ENCODE peak calls at places on chromosomes 11 and 22, in five cellular contexts. One of them, this sample, is unnamed.
A peak's percentile ranks its signal among the peaks of the same experiment; 100 is the strongest.

GRCh38 chr11:82765466-82766034 is 31.9 kb upstream of the FAM181B start:
- DNase-seq in H9: no peak
- DNase-seq in nucleus accumbens: no peak
- DNase-seq in A549: no peak
- DNase-seq in stimulated activated naive CD8-positive, alpha-beta T cell treated with anti-CD3 and anti-CD28 coated beads, Interleukin-15, amount 100 ng/mL, for 72 hours: no peak
- DNase-seq in this sample: no peak

GRCh38 chr11:15839061-15839460 is 517.3 kb downstream of the SOX6 start:
- DNase-seq in H9: no peak
- DNase-seq in nucleus accumbens: no peak
- DNase-seq in A549: no peak
- DNase-seq in stimulated activated naive CD8-positive, alpha-beta T cell treated with anti-CD3 and anti-CD28 coated beads, Interleukin-15, amount 100 ng/mL, for 72 hours: no peak
- DNase-seq in this sample: no peak

GRCh38 chr22:36505998-36506635 is 723 bp downstream of the FOXRED2 start:
- DNase-seq in H9: peak; percentile 33
- DNase-seq in nucleus accumbens: no peak
- DNase-seq in A549: no peak
- DNase-seq in stimulated activated naive CD8-positive, alpha-beta T cell treated with anti-CD3 and anti-CD28 coated beads, Interleukin-15, amount 100 ng/mL, for 72 hours: no peak
- DNase-seq in this sample: no peak

GRCh38 chr22:23125512-23126103 is 16.2 kb downstream of the RSPH14 start:
- DNase-seq in H9: no peak
- DNase-seq in nucleus accumbens: no peak
- DNase-seq in A549: no peak
- DNase-seq in stimulated activated naive CD8-positive, alpha-beta T cell treated with anti-CD3 and anti-CD28 coated beads, Interleukin-15, amount 100 ng/mL, for 72 hours: no peak
- DNase-seq in this sample: no peak

GRCh38 chr11:126782810-126783209 is 217.8 kb downstream of the KIRREL3 start:
- DNase-seq in H9: no peak
- DNase-seq in nucleus accumbens: no peak
- DNase-seq in A549: no peak
- DNase-seq in stimulated activated naive CD8-positive, alpha-beta T cell treated with anti-CD3 and anti-CD28 coated beads, Interleukin-15, amount 100 ng/mL, for 72 hours: no peak
- DNase-seq in this sample: no peak

GRCh38 chr11:13717331-13717730 is 48.9 kb downstream of the FAR1 start:
- DNase-seq in H9: no peak
- DNase-seq in nucleus accumbens: no peak
- DNase-seq in A549: no peak
- DNase-seq in stimulated activated naive CD8-positive, alpha-beta T cell treated with anti-CD3 and anti-CD28 coated beads, Interleukin-15, amount 100 ng/mL, for 72 hours: no peak
- DNase-seq in this sample: no peak

GRCh38 chr22:20283674-20284066 is 15.6 kb upstream of the RTN4R start:
- DNase-seq in H9: no peak
- DNase-seq in nucleus accumbens: no peak
- DNase-seq in A549: no peak
- DNase-seq in stimulated activated naive CD8-positive, alpha-beta T cell treated with anti-CD3 and anti-CD28 coated beads, Interleukin-15, amount 100 ng/mL, for 72 hours: no peak
- DNase-seq in this sample: no peak

GRCh38 chr11:8765294-8765693 is 82.7 kb downstream of the RPL27A start:
- DNase-seq in H9: no peak
- DNase-seq in nucleus accumbens: no peak
- DNase-seq in A549: peak; percentile 21
- DNase-seq in stimulated activated naive CD8-positive, alpha-beta T cell treated with anti-CD3 and anti-CD28 coated beads, Interleukin-15, amount 100 ng/mL, for 72 hours: no peak
- DNase-seq in this sample: no peak

GRCh38 chr11:64499261-64500004 is 91.6 kb upstream of the SLC22A12 start:
- DNase-seq in H9: no peak
- DNase-seq in nucleus accumbens: no peak
- DNase-seq in A549: no peak
- DNase-seq in stimulated activated naive CD8-positive, alpha-beta T cell treated with anti-CD3 and anti-CD28 coated beads, Interleukin-15, amount 100 ng/mL, for 72 hours: no peak
- DNase-seq in this sample: no peak

GRCh38 chr11:131511794-131512193 is 141.4 kb downstream of the NTM start:
- DNase-seq in H9: peak; percentile 72
- DNase-seq in nucleus accumbens: no peak
- DNase-seq in A549: no peak
- DNase-seq in stimulated activated naive CD8-positive, alpha-beta T cell treated with anti-CD3 and anti-CD28 coated beads, Interleukin-15, amount 100 ng/mL, for 72 hours: no peak
- DNase-seq in this sample: no peak

GRCh38 chr11:83047515-83048225 is 24.0 kb downstream of the RAB30 start:
- DNase-seq in H9: no peak
- DNase-seq in nucleus accumbens: no peak
- DNase-seq in A549: no peak
- DNase-seq in stimulated activated naive CD8-positive, alpha-beta T cell treated with anti-CD3 and anti-CD28 coated beads, Interleukin-15, amount 100 ng/mL, for 72 hours: no peak
- DNase-seq in this sample: no peak

GRCh38 chr11:2913029-2913431 is 16.2 kb downstream of the PHLDA2 start:
- DNase-seq in H9: no peak
- DNase-seq in nucleus accumbens: no peak
- DNase-seq in A549: no peak
- DNase-seq in stimulated activated naive CD8-positive, alpha-beta T cell treated with anti-CD3 and anti-CD28 coated beads, Interleukin-15, amount 100 ng/mL, for 72 hours: no peak
- DNase-seq in this sample: no peak

GRCh38 chr11:41836426-41836825 is 377.0 kb upstream of the LRRC4C start:
- DNase-seq in H9: no peak
- DNase-seq in nucleus accumbens: no peak
- DNase-seq in A549: no peak
- DNase-seq in stimulated activated naive CD8-positive, alpha-beta T cell treated with anti-CD3 and anti-CD28 coated beads, Interleukin-15, amount 100 ng/mL, for 72 hours: no peak
- DNase-seq in this sample: no peak

GRCh38 chr11:693887-694562 is 997 bp downstream of the DEAF1 start:
- DNase-seq in H9: no peak
- DNase-seq in nucleus accumbens: no peak
- DNase-seq in A549: no peak
- DNase-seq in stimulated activated naive CD8-positive, alpha-beta T cell treated with anti-CD3 and anti-CD28 coated beads, Interleukin-15, amount 100 ng/mL, for 72 hours: no peak
- DNase-seq in this sample: no peak

GRCh38 chr11:47646019-47646418 is 3.7 kb upstream of the MTCH2 start:
- DNase-seq in H9: no peak
- DNase-seq in nucleus accumbens: no peak
- DNase-seq in A549: no peak
- DNase-seq in stimulated activated naive CD8-positive, alpha-beta T cell treated with anti-CD3 and anti-CD28 coated beads, Interleukin-15, amount 100 ng/mL, for 72 hours: no peak
- DNase-seq in this sample: no peak

GRCh38 chr22:34850010-34850409 is 215.9 kb upstream of the ISX start:
- DNase-seq in H9: no peak
- DNase-seq in nucleus accumbens: no peak
- DNase-seq in A549: no peak
- DNase-seq in stimulated activated naive CD8-positive, alpha-beta T cell treated with anti-CD3 and anti-CD28 coated beads, Interleukin-15, amount 100 ng/mL, for 72 hours: no peak
- DNase-seq in this sample: no peak

GRCh38 chr11:116691779-116692178 is 81.0 kb downstream of the BUD13 start:
- DNase-seq in H9: peak; percentile 78
- DNase-seq in nucleus accumbens: no peak
- DNase-seq in A549: peak; percentile 69
- DNase-seq in stimulated activated naive CD8-positive, alpha-beta T cell treated with anti-CD3 and anti-CD28 coated beads, Interleukin-15, amount 100 ng/mL, for 72 hours: peak; percentile 66
- DNase-seq in this sample: no peak

GRCh38 chr11:31967404-31967950 is 123.4 kb upstream of the RCN1 start:
- DNase-seq in H9: no peak
- DNase-seq in nucleus accumbens: no peak
- DNase-seq in A549: no peak
- DNase-seq in stimulated activated naive CD8-positive, alpha-beta T cell treated with anti-CD3 and anti-CD28 coated beads, Interleukin-15, amount 100 ng/mL, for 72 hours: no peak
- DNase-seq in this sample: no peak

GRCh38 chr11:61575886-61576516 is 4.9 kb downstream of the SYT7 start:
- DNase-seq in H9: no peak
- DNase-seq in nucleus accumbens: no peak
- DNase-seq in A549: no peak
- DNase-seq in stimulated activated naive CD8-positive, alpha-beta T cell treated with anti-CD3 and anti-CD28 coated beads, Interleukin-15, amount 100 ng/mL, for 72 hours: no peak
- DNase-seq in this sample: no peak

GRCh38 chr11:70824590-70825300 is 426.4 kb downstream of the CTTN start:
- DNase-seq in H9: no peak
- DNase-seq in nucleus accumbens: no peak
- DNase-seq in A549: no peak
- DNase-seq in stimulated activated naive CD8-positive, alpha-beta T cell treated with anti-CD3 and anti-CD28 coated beads, Interleukin-15, amount 100 ng/mL, for 72 hours: no peak
- DNase-seq in this sample: no peak

GRCh38 chr22:36439481-36440271 is 41.8 kb downstream of the TXN2 start:
- DNase-seq in H9: no peak
- DNase-seq in nucleus accumbens: no peak
- DNase-seq in A549: peak; percentile 85
- DNase-seq in stimulated activated naive CD8-positive, alpha-beta T cell treated with anti-CD3 and anti-CD28 coated beads, Interleukin-15, amount 100 ng/mL, for 72 hours: no peak
- DNase-seq in this sample: no peak

GRCh38 chr11:57387284-57388030 is 3.0 kb downstream of the PRG2 start:
- DNase-seq in H9: no peak
- DNase-seq in nucleus accumbens: no peak
- DNase-seq in A549: no peak
- DNase-seq in stimulated activated naive CD8-positive, alpha-beta T cell treated with anti-CD3 and anti-CD28 coated beads, Interleukin-15, amount 100 ng/mL, for 72 hours: no peak
- DNase-seq in this sample: peak; percentile 49

GRCh38 chr22:37017356-37017755 is 1.9 kb downstream of the TST start:
- DNase-seq in H9: no peak
- DNase-seq in nucleus accumbens: no peak
- DNase-seq in A549: no peak
- DNase-seq in stimulated activated naive CD8-positive, alpha-beta T cell treated with anti-CD3 and anti-CD28 coated beads, Interleukin-15, amount 100 ng/mL, for 72 hours: no peak
- DNase-seq in this sample: no peak

GRCh38 chr11:46523290-46523689 is 70.5 kb downstream of the AMBRA1 start:
- DNase-seq in H9: no peak
- DNase-seq in nucleus accumbens: no peak
- DNase-seq in A549: no peak
- DNase-seq in stimulated activated naive CD8-positive, alpha-beta T cell treated with anti-CD3 and anti-CD28 coated beads, Interleukin-15, amount 100 ng/mL, for 72 hours: no peak
- DNase-seq in this sample: no peak

GRCh38 chr22:49601614-49602321 is 225.9 kb downstream of the BRD1 start:
- DNase-seq in H9: peak; percentile 30
- DNase-seq in nucleus accumbens: no peak
- DNase-seq in A549: no peak
- DNase-seq in stimulated activated naive CD8-positive, alpha-beta T cell treated with anti-CD3 and anti-CD28 coated beads, Interleukin-15, amount 100 ng/mL, for 72 hours: no peak
- DNase-seq in this sample: no peak

GRCh38 chr11:83174008-83174407 is 17.1 kb downstream of the PCF11 start:
- DNase-seq in H9: no peak
- DNase-seq in nucleus accumbens: no peak
- DNase-seq in A549: no peak
- DNase-seq in stimulated activated naive CD8-positive, alpha-beta T cell treated with anti-CD3 and anti-CD28 coated beads, Interleukin-15, amount 100 ng/mL, for 72 hours: no peak
- DNase-seq in this sample: no peak

GRCh38 chr11:10382518-10382917 is 72.5 kb upstream of the AMPD3 start:
- DNase-seq in H9: peak; percentile 81
- DNase-seq in nucleus accumbens: no peak
- DNase-seq in A549: no peak
- DNase-seq in stimulated activated naive CD8-positive, alpha-beta T cell treated with anti-CD3 and anti-CD28 coated beads, Interleukin-15, amount 100 ng/mL, for 72 hours: no peak
- DNase-seq in this sample: no peak

GRCh38 chr11:9731256-9731655 is 67.4 kb downstream of the SWAP70 start:
- DNase-seq in H9: no peak
- DNase-seq in nucleus accumbens: no peak
- DNase-seq in A549: no peak
- DNase-seq in stimulated activated naive CD8-positive, alpha-beta T cell treated with anti-CD3 and anti-CD28 coated beads, Interleukin-15, amount 100 ng/mL, for 72 hours: no peak
- DNase-seq in this sample: no peak

GRCh38 chr11:61972112-61972795 is 4.8 kb upstream of the FTH1 start:
- DNase-seq in H9: no peak
- DNase-seq in nucleus accumbens: no peak
- DNase-seq in A549: no peak
- DNase-seq in stimulated activated naive CD8-positive, alpha-beta T cell treated with anti-CD3 and anti-CD28 coated beads, Interleukin-15, amount 100 ng/mL, for 72 hours: no peak
- DNase-seq in this sample: no peak

GRCh38 chr11:114366331-114367243 is 33.7 kb downstream of the C11orf71 start:
- DNase-seq in H9: no peak
- DNase-seq in nucleus accumbens: no peak
- DNase-seq in A549: no peak
- DNase-seq in stimulated activated naive CD8-positive, alpha-beta T cell treated with anti-CD3 and anti-CD28 coated beads, Interleukin-15, amount 100 ng/mL, for 72 hours: no peak
- DNase-seq in this sample: no peak

GRCh38 chr11:114501901-114502300 is 57.8 kb downstream of the NXPE1 start:
- DNase-seq in H9: no peak
- DNase-seq in nucleus accumbens: no peak
- DNase-seq in A549: no peak
- DNase-seq in stimulated activated naive CD8-positive, alpha-beta T cell treated with anti-CD3 and anti-CD28 coated beads, Interleukin-15, amount 100 ng/mL, for 72 hours: no peak
- DNase-seq in this sample: no peak

GRCh38 chr22:27094633-27095308 is 437.4 kb downstream of the MIAT start:
- DNase-seq in H9: no peak
- DNase-seq in nucleus accumbens: no peak
- DNase-seq in A549: no peak
- DNase-seq in stimulated activated naive CD8-positive, alpha-beta T cell treated with anti-CD3 and anti-CD28 coated beads, Interleukin-15, amount 100 ng/mL, for 72 hours: no peak
- DNase-seq in this sample: no peak

GRCh38 chr11:78472382-78472781 is 54.8 kb upstream of the GAB2 start:
- DNase-seq in H9: no peak
- DNase-seq in nucleus accumbens: no peak
- DNase-seq in A549: no peak
- DNase-seq in stimulated activated naive CD8-positive, alpha-beta T cell treated with anti-CD3 and anti-CD28 coated beads, Interleukin-15, amount 100 ng/mL, for 72 hours: no peak
- DNase-seq in this sample: no peak

This sample was measured in hypothalamus.